ENCODE peak calls at places on chromosomes 11 and 22, in seven cellular contexts. G, Z, C, W, F, J and K are unnamed samples. For H3K4me1, the result is how much of the 10 kb centered on the place peaks cover.

GRCh38 chr11:10669258-10670033 is 24.1 kb downstream of the IRAG1 start:
- DNase-seq in G (no peak), Z (no peak), C (no peak), W (no peak), F (no peak), J (no peak), K (no peak)

GRCh38 chr11:102447193-102447592 is 5.4 kb downstream of the TMEM123 start:
- DNase-seq in G (no peak), Z (no peak), C (no peak), W (no peak), F (no peak), J (no peak), K (no peak)

GRCh38 chr22:16922076-16922475 is 85.9 kb downstream of the GAB4 start:
- DNase-seq in G (no peak), Z (no peak), C (no peak), W (no peak), F (no peak), J (no peak), K (no peak)

GRCh38 chr11:416757-417621 is 2.2 kb upstream of the SIGIRR start:
- DNase-seq in G (no peak), Z (peak), C (peak), W (peak), F (peak), J (no peak), K (peak)

GRCh38 chr11:70398834-70399680 is 728 bp downstream of the CTTN start:
- DNase-seq in G (peak), Z (peak), C (no peak), W (peak), F (peak), J (no peak), K (no peak)

GRCh38 chr22:30116362-30117117 is 36.3 kb downstream of the HORMAD2 start:
- DNase-seq in G (no peak), Z (no peak), C (no peak), W (no peak), F (no peak), J (no peak), K (no peak)

GRCh38 chr11:125275905-125276634 is 111.5 kb downstream of the PKNOX2 start:
- DNase-seq in G (no peak), Z (no peak), C (no peak), W (no peak), F (no peak), J (no peak), K (no peak)

GRCh38 chr11:62245271-62245753 is 3.3 kb downstream of the SCGB1D2 start:
- DNase-seq in G (no peak), Z (peak), C (no peak), W (no peak), F (no peak), J (no peak), K (no peak)

GRCh38 chr11:20056109-20057054 is 103.9 kb downstream of the DBX1 start:
- DNase-seq in G (peak), Z (peak), C (no peak), W (no peak), F (no peak), J (no peak), K (no peak)

GRCh38 chr11:33779849-33780528 is 5.7 kb upstream of the FBXO3 start:
- DNase-seq in G (no peak), Z (no peak), C (no peak), W (no peak), F (no peak), J (no peak), K (no peak)

GRCh38 chr11:121328967-121329653 is 36.5 kb downstream of the SC5D start:
- DNase-seq in G (no peak), Z (no peak), C (no peak), W (no peak), F (no peak), J (no peak), K (no peak)

GRCh38 chr11:121451178-121451981 is 734 bp upstream of the SORL1 start:
- DNase-seq in G (no peak), Z (peak), C (no peak), W (peak), F (peak), J (no peak), K (peak)

DNA sequence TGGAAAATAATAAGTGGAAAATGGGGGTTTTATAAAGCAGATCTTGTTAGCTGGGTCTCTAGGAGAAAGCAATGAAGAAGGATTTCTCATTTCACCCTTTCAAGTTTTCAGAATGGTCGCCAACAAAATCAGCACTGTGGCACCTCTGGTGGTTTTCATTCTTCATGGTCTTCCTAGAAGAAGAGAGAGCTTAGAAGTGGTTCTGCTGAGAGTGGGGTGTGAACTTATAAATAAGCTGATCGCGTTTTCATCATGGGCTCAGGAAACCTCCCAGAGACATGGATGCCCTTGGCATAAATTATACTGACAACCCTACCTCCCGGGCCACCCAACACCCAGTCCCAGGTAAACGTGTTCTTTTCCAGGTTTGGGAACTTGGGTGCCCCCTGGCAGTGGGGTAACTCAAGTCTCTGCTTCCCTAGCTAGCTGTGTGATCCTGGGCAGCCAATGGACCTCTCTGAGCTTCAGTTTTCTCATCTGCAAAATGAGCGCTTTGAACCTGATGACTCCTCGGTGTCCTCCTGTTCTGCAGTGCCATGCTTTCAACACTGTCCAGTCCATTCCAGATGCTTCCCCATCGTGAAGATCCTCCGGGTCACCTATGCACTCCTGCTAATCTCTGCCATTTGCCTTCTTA is 72.6 kb upstream of the GRAMD1B start:
- DNase-seq in G (no peak), Z (no peak), C (no peak), W (no peak), F (no peak), J (no peak), K (no peak)
- H3K4me1 ChIP-seq in G (under half), Z (under half), C (under half), W (under half), F (under half), J (under half), K (under half)

DNA sequence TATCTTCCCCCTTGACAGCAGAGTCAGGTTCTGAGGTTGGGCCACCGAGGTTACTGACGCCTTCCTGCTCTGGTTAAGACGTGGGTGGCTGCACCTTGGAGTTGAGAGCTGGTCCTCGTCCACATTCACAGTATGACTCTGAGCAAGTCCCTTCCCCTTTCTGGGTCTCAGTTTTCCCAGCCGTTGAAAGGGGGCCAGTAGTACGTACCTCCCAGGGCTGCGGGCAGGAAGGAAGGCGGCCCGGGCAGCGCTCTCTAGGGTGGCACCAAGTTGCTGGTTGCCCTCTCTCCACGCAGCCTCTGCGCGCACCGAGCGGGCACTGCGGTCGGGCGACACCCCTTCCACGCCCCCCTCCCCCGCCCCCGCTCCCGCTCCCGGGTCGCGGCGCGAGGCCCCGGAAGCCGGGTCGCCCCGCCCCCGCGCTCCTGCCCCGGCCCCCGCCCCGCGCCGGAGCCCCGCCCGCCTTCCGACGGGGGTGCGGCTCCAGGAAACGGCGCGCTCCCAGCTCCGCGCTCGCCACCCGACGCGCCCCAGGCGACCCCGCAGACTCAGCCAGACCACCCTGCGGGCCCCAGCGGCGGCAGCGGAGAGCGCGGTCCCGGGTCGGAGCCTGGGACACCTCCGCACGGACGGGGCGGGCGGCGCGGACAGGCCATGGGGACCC is at the start of gene EHBP1L1:
- DNase-seq in G (peak), Z (peak), C (peak), W (peak), F (peak), J (peak), K (peak)
- TF ChIP-seq POLR2A in G (no peak), Z (no peak), C (no peak), W (peak), F (no peak), J (no peak), K (peak)

DNA sequence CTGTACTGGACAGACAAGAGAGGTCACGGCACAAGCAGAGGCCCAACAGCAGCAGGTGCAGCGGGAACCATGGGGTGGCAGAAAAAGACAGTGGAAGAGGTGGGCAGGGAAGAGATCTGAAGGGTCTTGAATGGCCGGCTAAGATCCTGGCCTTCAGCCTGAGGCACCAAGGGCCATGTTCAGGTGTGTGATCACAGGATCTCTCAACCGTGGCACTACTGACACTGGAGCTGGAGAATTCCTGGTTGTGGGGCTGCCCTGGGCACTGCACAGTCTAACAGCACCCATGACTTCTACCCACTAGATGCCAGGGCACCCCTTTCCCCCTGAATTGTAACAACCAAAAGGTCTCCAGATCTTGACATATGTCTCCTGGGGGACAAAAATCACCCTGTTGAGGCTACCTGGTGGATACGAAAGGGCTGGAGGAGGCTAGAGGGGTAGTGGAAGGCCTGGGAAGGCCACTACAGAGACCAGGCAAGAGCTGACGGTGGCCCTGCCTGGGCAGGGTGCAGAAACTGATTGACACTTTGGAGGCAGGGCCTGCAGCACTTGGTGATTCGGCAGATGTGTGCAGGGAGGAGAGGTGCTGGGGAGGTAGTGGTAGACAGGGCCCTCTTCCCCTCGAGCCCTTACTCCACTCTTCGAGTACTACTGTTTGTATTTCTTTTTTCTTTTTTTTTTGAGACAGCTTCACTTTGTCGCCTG is 8.3 kb downstream of the CSNK1E start:
- DNase-seq in G (no peak), Z (no peak), C (no peak), W (peak), F (no peak), J (no peak), K (no peak)
- H3K27ac ChIP-seq in G (no peak), Z (no peak), C (peak), W (no peak), F (no peak), J (no peak), K (peak)

DNA sequence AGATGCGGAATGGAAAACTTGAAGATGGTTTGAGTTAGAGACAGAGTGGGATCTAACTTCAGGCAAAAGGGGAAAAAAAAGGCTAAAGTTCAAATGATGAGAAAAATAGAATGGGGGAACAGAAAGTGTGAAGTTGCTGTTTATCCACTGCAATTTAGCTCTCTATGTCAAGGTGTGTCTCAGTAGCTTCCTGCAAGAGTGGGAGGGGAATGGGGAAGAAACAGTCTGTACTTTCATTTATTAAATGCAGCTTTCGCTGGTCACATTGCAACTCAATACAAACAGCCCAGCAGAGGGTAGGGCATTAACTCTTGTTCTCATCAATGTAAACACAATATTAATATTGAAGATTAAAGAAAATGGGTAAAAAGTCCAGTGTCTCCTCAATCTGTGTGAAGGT is 214.7 kb upstream of the SYN3 start:
- DNase-seq in G (no peak), Z (no peak), C (no peak), W (no peak), F (no peak), J (no peak), K (peak)
- H3K4me1 ChIP-seq in G (under half), Z (under half), C (under half), W (under half), F (under half), J (under half), K (under half)

DNA sequence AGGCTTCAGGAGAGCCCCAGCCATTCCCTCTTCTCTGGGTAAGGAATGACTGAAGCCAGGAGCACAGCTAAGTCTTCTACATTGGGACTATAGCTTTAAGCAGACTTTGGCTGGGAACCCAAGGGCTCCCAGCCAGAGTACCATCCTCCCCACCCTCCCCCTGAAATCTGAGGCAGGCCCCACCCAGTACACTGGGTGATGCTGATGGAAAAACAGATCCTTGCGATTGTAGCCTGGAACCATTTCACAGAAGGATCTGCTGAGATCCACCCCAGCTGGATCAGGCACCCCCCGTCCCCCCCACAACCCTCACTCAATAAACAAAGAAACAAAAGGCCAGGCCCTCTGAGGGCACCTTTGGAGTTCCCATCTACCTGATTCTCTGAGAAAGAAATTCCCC is 39.8 kb downstream of the IL18BP start:
- DNase-seq in G (peak), Z (peak), C (peak), W (no peak), F (peak), J (peak), K (peak)
- TF ChIP-seq POLR2A in G (no peak), Z (no peak), C (no peak), W (no peak), F (no peak), J (peak), K (peak)